ENCODE peak calls at places on chromosome 5, in nine cellular contexts. V is AG04450, D is epithelial cell of esophagus, F is suprapubic skin, N is tibial artery, T is esophagus squamous epithelium, A is ovary, L is AG09309, P is AG10803. R is an unnamed sample.
A peak's percentile ranks its signal among the peaks of the same experiment; 100 is the strongest.

GRCh38 chr5:45279109-45279508 is 417.1 kb downstream of the HCN1 start:
- DNase-seq in V (no peak), T (no peak), P (no peak), N (no peak), A (no peak), L (no peak), D (no peak), F (no peak), R (no peak)

GRCh38 chr5:98935206-98935605 is 6.4 kb upstream of the CHD1 start:
- DNase-seq in N (no peak), V (no peak), D (no peak), T (no peak), L (no peak), A (no peak), P (no peak), F (no peak), R (no peak)

GRCh38 chr5:128711216-128711615 is 173.2 kb upstream of the FBN2 start:
- DNase-seq in T (no peak), P (no peak), F (no peak), V (no peak), D (peak; percentile 8), A (no peak), L (no peak), N (no peak), R (no peak)

GRCh38 chr5:178115835-178116405 is 2.6 kb downstream of the N4BP3 start:
- DNase-seq in A (no peak), P (no peak), F (no peak), L (no peak), T (no peak), D (no peak), N (no peak), V (no peak), R (no peak)

GRCh38 chr5:117318528-117318927 is 743.9 kb upstream of the SEMA6A start:
- DNase-seq in D (peak; percentile 17), T (no peak), F (no peak), L (no peak), V (no peak), A (no peak), N (no peak), P (no peak), R (no peak)

GRCh38 chr5:72647806-72648205 is 140.6 kb upstream of the ZNF366 start:
- DNase-seq in N (no peak), P (no peak), T (no peak), D (no peak), A (no peak), F (no peak), V (no peak), L (no peak), R (no peak)

GRCh38 chr5:16135506-16135905 is 44.1 kb downstream of the MARCHF11 start:
- DNase-seq in L (no peak), N (no peak), D (no peak), A (no peak), T (no peak), V (no peak), F (no peak), P (no peak), R (no peak)

GRCh38 chr5:129541648-129542251 is 81.7 kb downstream of the ADAMTS19 start:
- DNase-seq in A (no peak), L (no peak), P (no peak), V (no peak), D (peak; percentile 68), F (no peak), N (no peak), T (no peak), R (peak; percentile 3)

GRCh38 chr5:124948062-124948753 is 201.8 kb upstream of the ZNF608 start:
- DNase-seq in F (no peak), A (no peak), V (no peak), N (no peak), D (no peak), L (no peak), P (no peak), T (no peak), R (no peak)

GRCh38 chr5:167820266-167820988 is 471.0 kb upstream of the WWC1 start:
- DNase-seq in V (no peak), F (no peak), N (no peak), D (peak; percentile 42), T (no peak), P (peak; percentile 49), A (no peak), L (no peak), R (no peak)

GRCh38 chr5:174625591-174626365 is 98.6 kb upstream of the MSX2 start:
- DNase-seq in T (no peak), D (no peak), N (no peak), L (no peak), V (no peak), F (no peak), P (no peak), A (no peak), R (no peak)

GRCh38 chr5:113215401-113216060 is 219.3 kb downstream of the TSSK1B start:
- DNase-seq in T (no peak), A (no peak), D (no peak), P (peak; percentile 14), N (no peak), F (no peak), L (no peak), V (no peak), R (no peak)

GRCh38 chr5:72767289-72768010 is 49.0 kb upstream of the TNPO1 start:
- DNase-seq in V (no peak), A (no peak), L (no peak), F (no peak), T (no peak), D (peak; percentile 15), P (no peak), N (no peak), R (no peak)

GRCh38 chr5:179880066-179880650 is 21.5 kb upstream of the MRNIP start:
- DNase-seq in N (no peak), V (no peak), T (no peak), A (no peak), L (no peak), F (no peak), D (no peak), P (no peak), R (no peak)

GRCh38 chr5:173324115-173325001 is 3.9 kb downstream of the STC2 start:
- DNase-seq in A (peak; percentile 93), V (peak; percentile 90), N (peak; percentile 54), L (no peak), T (no peak), F (peak; percentile 85), P (peak; percentile 96), D (no peak), R (no peak)

GRCh38 chr5:140574165-140574564 is 9.5 kb downstream of the SLC35A4 start:
- DNase-seq in D (no peak), F (no peak), N (no peak), A (no peak), P (no peak), T (no peak), L (no peak), V (no peak), R (no peak)

GRCh38 chr5:113153512-113154097 is 177.0 kb downstream of the DCP2 start:
- DNase-seq in D (no peak), T (no peak), P (peak; percentile 63), N (no peak), F (no peak), A (no peak), L (no peak), V (no peak), R (no peak)

GRCh38 chr5:148179234-148179824 is 11.0 kb downstream of the SPINK14 start:
- DNase-seq in F (no peak), V (peak; percentile 32), L (peak; percentile 57), N (no peak), T (no peak), P (peak; percentile 63), D (peak; percentile 76), A (no peak), R (peak; percentile 29)

GRCh38 chr5:131242728-131243255 is 21.1 kb upstream of the CDC42SE2 start:
- DNase-seq in T (no peak), D (peak; percentile 85), L (peak; percentile 67), P (peak; percentile 76), F (no peak), V (peak; percentile 66), A (no peak), N (no peak), R (peak; percentile 79)

GRCh38 chr5:175772747-175773533 is 98.4 kb upstream of the CPLX2 start:
- DNase-seq in N (no peak), V (no peak), A (no peak), P (no peak), T (no peak), F (no peak), L (no peak), D (peak; percentile 12), R (no peak)
- H3K4me3 ChIP-seq in N (no peak overlapping the region), V (no peak overlapping the region), A (no peak overlapping the region), P (no peak overlapping the region), T (no peak overlapping the region), F (no peak overlapping the region), L (peak overlapping the region; percentile 16), D (no peak overlapping the region), R (no peak overlapping the region)

GRCh38 chr5:138641547-138642298 is 66.5 kb upstream of the HSPA9 start:
- DNase-seq in N (peak; percentile 67), F (peak; percentile 87), T (no peak), V (peak; percentile 16), D (peak; percentile 73), P (peak; percentile 51), L (no peak), A (peak; percentile 51), R (no peak)
- TF ChIP-seq CTCF in N (peak; percentile 57), F (peak; percentile 59), T (peak; percentile 63), V (peak; percentile 79), D (peak; percentile 75), P (peak; percentile 73), L (peak; percentile 87), A (no peak), R (peak; percentile 86)

DNA sequence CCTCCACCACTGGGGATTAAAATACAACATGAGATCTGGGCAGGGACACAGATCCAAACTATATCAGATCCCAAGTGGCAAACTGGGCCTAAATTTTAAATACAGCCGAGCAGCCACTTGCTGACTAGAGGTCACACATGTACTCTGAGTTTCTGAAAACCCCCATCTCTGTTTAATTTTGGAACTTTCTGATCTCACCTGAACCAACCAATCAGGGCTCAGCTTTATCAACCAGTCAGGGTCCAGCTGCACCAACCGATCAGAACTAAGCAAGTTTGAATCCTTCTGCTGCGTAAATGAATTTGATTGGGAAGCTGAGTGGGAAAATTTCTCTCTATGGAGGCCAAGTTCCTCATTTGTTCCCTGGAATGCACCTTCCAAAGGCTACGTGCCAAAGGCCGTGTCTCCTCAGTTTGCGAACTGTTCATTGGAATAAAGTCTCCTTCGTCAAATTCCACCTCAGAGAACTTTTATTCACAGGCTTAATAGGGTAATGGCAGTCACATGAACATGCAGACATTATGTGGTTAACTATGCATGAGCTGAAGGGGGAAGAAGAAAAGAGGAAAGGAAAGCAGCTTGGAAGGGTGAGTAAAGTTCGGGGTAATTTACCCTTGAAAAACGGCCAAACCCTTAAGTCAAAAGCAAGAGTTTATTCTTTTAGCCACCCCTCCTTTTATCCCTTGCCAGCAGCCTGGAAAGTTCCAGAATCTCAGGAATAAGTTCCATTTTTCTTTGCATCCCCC is 3.7 kb downstream of the CD180 start:
- DNase-seq in T (no peak), L (no peak), D (no peak), F (no peak), A (no peak), V (no peak), P (no peak), N (no peak), R (no peak)
- H3K4me3 ChIP-seq in T (no peak overlapping the region), L (no peak overlapping the region), D (no peak overlapping the region), F (no peak overlapping the region), A (no peak overlapping the region), V (no peak overlapping the region), P (no peak overlapping the region), N (no peak overlapping the region), R (no peak overlapping the region)

DNA sequence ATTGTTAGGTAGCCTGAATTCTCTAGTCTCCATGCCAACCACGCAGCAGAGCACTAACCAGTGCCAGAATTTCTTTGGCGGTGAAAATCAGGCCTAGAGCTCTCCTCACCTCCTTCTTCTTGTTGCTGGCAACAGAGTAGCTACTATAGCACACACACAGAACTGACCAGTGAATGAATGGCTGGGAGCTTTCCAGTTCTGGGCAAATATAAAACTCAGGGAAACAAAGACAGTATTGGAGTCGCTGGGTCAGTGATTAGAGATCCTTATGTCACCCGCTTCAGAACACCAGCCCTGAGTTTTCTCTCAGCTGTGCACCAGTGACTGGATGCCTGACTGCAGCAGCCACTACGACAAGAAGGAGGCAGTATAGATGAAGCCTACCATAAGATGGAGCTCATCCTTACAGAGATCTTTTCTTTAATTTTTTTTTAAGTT is 26.9 kb upstream of the FEM1C start:
- DNase-seq in N (no peak), P (no peak), D (no peak), L (no peak), T (no peak), A (no peak), V (no peak), F (no peak), R (no peak)
- TF ChIP-seq CTCF in N (no peak), P (no peak), D (no peak), L (no peak), T (no peak), A (no peak), V (no peak), F (no peak), R (no peak)

R was measured in epithelial cell of proximal tubule.